ENCODE peak calls at places on chromosome 2, in six cellular contexts. Z is ELF-1, Y is NCI-H1105 treated with DMSO at 0.1 percent for 48 hours, G is PC-9, W is prostate gland, A is Right ventricle myocardium superior. R is an unnamed sample.

GRCh38 chr2:39772086-39772811 is 6.8 kb downstream of the THUMPD2 start:
- DNase-seq in G (peak), A (no peak), W (no peak), Z (no peak), Y (no peak), R (no peak)

GRCh38 chr2:157443795-157444642 is at the start of gene CYTIP:
- DNase-seq in Y (no peak), W (peak), A (no peak), Z (no peak), G (no peak), R (no peak)

GRCh38 chr2:27520316-27520715 is 23.7 kb downstream of the GCKR start:
- DNase-seq in Y (no peak), G (no peak), A (no peak), Z (no peak), W (no peak), R (no peak)

GRCh38 chr2:241216211-241216761 is 27.8 kb downstream of the ANO7 start:
- DNase-seq in W (no peak), G (no peak), Y (no peak), A (no peak), Z (peak), R (no peak)

GRCh38 chr2:190635781-190636180 is 13.1 kb upstream of the NAB1 start:
- DNase-seq in G (no peak), Y (no peak), W (no peak), A (no peak), Z (no peak), R (no peak)

GRCh38 chr2:140597836-140598235 is 1533.0 kb downstream of the LRP1B start:
- DNase-seq in G (no peak), Y (no peak), A (no peak), W (no peak), Z (peak), R (no peak)

GRCh38 chr2:240920783-240921231 is 14.7 kb downstream of the CROCC2 start:
- DNase-seq in G (no peak), Y (no peak), A (peak), Z (no peak), W (no peak), R (peak)

GRCh38 chr2:120199837-120200499 is 23.2 kb downstream of the TMEM185B start:
- DNase-seq in G (no peak), W (no peak), Y (no peak), Z (no peak), A (no peak), R (no peak)

GRCh38 chr2:239476757-239477565 is 76.1 kb upstream of the HDAC4 start:
- DNase-seq in Y (no peak), G (no peak), W (no peak), Z (no peak), A (no peak), R (no peak)

GRCh38 chr2:203030545-203030944 is 15.9 kb downstream of the NBEAL1 start:
- DNase-seq in Y (no peak), A (no peak), Z (no peak), G (no peak), W (no peak), R (no peak)

GRCh38 chr2:28598484-28598883 is 102.6 kb downstream of the PLB1 start:
- DNase-seq in G (no peak), Y (no peak), W (no peak), Z (no peak), A (no peak), R (no peak)

GRCh38 chr2:158667567-158667966 is 127.5 kb upstream of the DAPL1 start:
- DNase-seq in Y (no peak), W (no peak), Z (no peak), A (no peak), G (no peak), R (no peak)

GRCh38 chr2:121241466-121241865 is 43.5 kb downstream of the TFCP2L1 start:
- DNase-seq in Y (no peak), W (no peak), G (no peak), A (no peak), Z (no peak), R (no peak)

GRCh38 chr2:66508358-66509071 is 73.6 kb downstream of the MEIS1 start:
- DNase-seq in A (no peak), G (peak), W (no peak), Y (no peak), Z (peak), R (no peak)

GRCh38 chr2:223759569-223760430 is 77.6 kb downstream of the AP1S3 start:
- DNase-seq in G (peak), Y (no peak), Z (no peak), W (no peak), A (no peak), R (peak)

GRCh38 chr2:100291152-100291970 is 30.9 kb downstream of the LONRF2 start:
- DNase-seq in G (peak), Y (no peak), W (no peak), A (peak), Z (peak), R (peak)

GRCh38 chr2:24489942-24490673 is 946 bp upstream of the NCOA1 start:
- DNase-seq in Y (peak), W (peak), A (no peak), G (peak), Z (peak), R (no peak)

GRCh38 chr2:105397025-105397722 is 1.7 kb downstream of the FHL2 start:
- DNase-seq in A (no peak), Y (no peak), Z (peak), W (no peak), G (peak), R (no peak)

GRCh38 chr2:11876889-11877288 is 130.5 kb downstream of the LPIN1 start:
- DNase-seq in W (no peak), A (no peak), Y (no peak), G (no peak), Z (no peak), R (no peak)

GRCh38 chr2:71306762-71307161 is 24.8 kb upstream of the ZNF638 start:
- DNase-seq in Z (no peak), A (no peak), W (no peak), Y (no peak), G (no peak), R (no peak)

GRCh38 chr2:197873293-197873701 is 68.9 kb downstream of the PLCL1 start:
- DNase-seq in Z (peak), G (no peak), W (no peak), A (no peak), Y (no peak), R (no peak)

GRCh38 chr2:98359986-98360385 is 13.7 kb downstream of the CNGA3 start:
- DNase-seq in W (no peak), Y (no peak), Z (no peak), A (no peak), G (peak), R (no peak)

GRCh38 chr2:182330451-182331325 is 96.1 kb downstream of the PDE1A start:
- DNase-seq in G (no peak), Z (no peak), A (no peak), Y (no peak), W (no peak), R (no peak)

GRCh38 chr2:96876036-96876810 is 6.3 kb upstream of the SEMA4C start:
- DNase-seq in W (no peak), G (peak), Y (no peak), Z (no peak), A (no peak), R (no peak)

GRCh38 chr2:26627350-26628105 is 13.6 kb downstream of the CIB4 start:
- DNase-seq in A (no peak), Z (no peak), G (no peak), W (no peak), Y (no peak), R (no peak)

GRCh38 chr2:152718909-152719645 is 657 bp downstream of the ARL6IP6 start:
- DNase-seq in A (no peak), Z (peak), G (peak), Y (peak), W (peak), R (no peak)

GRCh38 chr2:104845552-104845931 is 8.4 kb upstream of the POU3F3 start:
- DNase-seq in Z (no peak), Y (no peak), A (no peak), G (no peak), W (no peak), R (no peak)

GRCh38 chr2:11022064-11022463 is 110.3 kb downstream of the KCNF1 start:
- DNase-seq in Z (no peak), Y (no peak), G (no peak), W (no peak), A (no peak), R (no peak)

GRCh38 chr2:20667531-20668401 is 822 bp downstream of the GDF7 start:
- DNase-seq in Y (no peak), Z (peak), G (no peak), W (no peak), A (peak), R (no peak)

GRCh38 chr2:134261398-134262131 is 7.7 kb downstream of the MGAT5 start:
- DNase-seq in W (no peak), Y (no peak), G (no peak), A (no peak), Z (no peak), R (no peak)

GRCh38 chr2:67625671-67626070 is 228.5 kb downstream of the ETAA1 start:
- DNase-seq in A (no peak), Z (no peak), Y (no peak), G (no peak), W (no peak), R (no peak)

R was measured in breast epithelium.